ENCODE peak calls at places on chromosomes 1 and 21, in six cellular contexts. L is mesendoderm, D is H9, W is IMR-90, Y is mesenchymal stem cell, C is neuronal stem cell. H is an unnamed sample.

GRCh38 chr1:15757575-15758401 is 807 bp upstream of the FBLIM1 start:
- DNase-seq in L (peak), D (peak), W (peak), Y (peak), C (no peak), H (peak)

GRCh38 chr1:16374266-16374665 is 7.2 kb downstream of the SZRD1 start:
- DNase-seq in L (no peak), D (no peak), W (no peak), Y (peak), C (no peak), H (no peak)

GRCh38 chr21:20729376-20729775 is 268.8 kb upstream of the NCAM2 start:
- DNase-seq in L (no peak), D (no peak), W (no peak), Y (no peak), C (no peak), H (no peak)

GRCh38 chr1:234427950-234428646 is 50.9 kb downstream of the TARBP1 start:
- DNase-seq in L (no peak), D (no peak), W (no peak), Y (no peak), C (no peak), H (no peak)

GRCh38 chr1:45501502-45501859 is 1.4 kb downstream of the MMACHC start:
- DNase-seq in L (no peak), D (no peak), W (no peak), Y (no peak), C (no peak), H (no peak)

GRCh38 chr21:29025328-29025713 is 853 bp downstream of the USP16 start:
- DNase-seq in L (peak), D (no peak), W (peak), Y (peak), C (no peak), H (no peak)

GRCh38 chr1:41379741-41380130 is 18.5 kb downstream of the FOXO6 start:
- DNase-seq in L (no peak), D (no peak), W (no peak), Y (no peak), C (no peak), H (no peak)

GRCh38 chr1:155181371-155182051 is 7.9 kb downstream of the TRIM46 start:
- DNase-seq in L (no peak), D (no peak), W (no peak), Y (no peak), C (no peak), H (no peak)

GRCh38 chr1:31627930-31628421 is 10.5 kb downstream of the HCRTR1 start:
- DNase-seq in L (no peak), D (no peak), W (no peak), Y (no peak), C (no peak), H (no peak)

GRCh38 chr1:233700338-233700737 is 86.4 kb downstream of the KCNK1 start:
- DNase-seq in L (no peak), D (no peak), W (no peak), Y (no peak), C (no peak), H (no peak)

GRCh38 chr1:19344372-19344810 is 32.3 kb downstream of the SLC66A1 start:
- DNase-seq in L (peak), D (peak), W (peak), Y (peak), C (peak), H (peak)

GRCh38 chr1:1206376-1207253 is at the start of gene TNFRSF18:
- DNase-seq in L (peak), D (peak), W (no peak), Y (no peak), C (peak), H (no peak)

GRCh38 chr1:239185245-239185619 is 201.1 kb upstream of the CHRM3 start:
- DNase-seq in L (no peak), D (no peak), W (no peak), Y (no peak), C (no peak), H (no peak)

GRCh38 chr1:7912743-7913557 is 27.7 kb downstream of the TNFRSF9 start:
- DNase-seq in L (peak), D (peak), W (no peak), Y (no peak), C (no peak), H (no peak)

GRCh38 chr1:214615111-214615510 is 12.1 kb downstream of the CENPF start:
- DNase-seq in L (no peak), D (no peak), W (peak), Y (no peak), C (no peak), H (no peak)

DNA sequence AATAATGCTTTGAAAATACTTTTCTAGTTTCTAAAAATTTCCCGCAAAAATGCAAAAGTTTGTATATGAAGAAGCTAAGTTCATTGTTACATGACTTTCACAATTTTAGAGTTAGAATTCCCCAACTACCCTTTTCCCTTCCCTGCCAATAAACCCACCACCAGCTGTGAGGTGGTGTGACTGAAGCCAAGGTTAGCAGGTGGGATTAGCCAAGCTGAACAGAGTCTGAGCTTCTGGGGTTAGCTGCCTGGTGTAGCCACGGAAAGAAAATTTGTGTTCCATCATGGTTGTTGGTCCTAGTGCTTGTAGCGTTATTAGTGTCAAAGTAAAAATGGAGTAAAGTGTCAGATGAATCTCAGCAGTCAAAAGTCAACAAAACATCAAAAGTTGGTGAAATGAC is 110.9 kb downstream of the ASTN1 start:
- DNase-seq in L (no peak), D (no peak), W (no peak), Y (no peak), C (no peak), H (no peak)
- H2BK15ac ChIP-seq in L (no peak), D (no peak), W (no peak), Y (no peak), C (no peak), H (no peak)

GRCh38 chr1:32885691-32886011 is 640 bp upstream of the HPCA start:
- DNase-seq in L (no peak), D (no peak), W (no peak), Y (no peak), C (no peak), H (no peak)
- H2BK15ac ChIP-seq in L (no peak), D (no peak), W (no peak), Y (no peak), C (no peak), H (no peak)

DNA sequence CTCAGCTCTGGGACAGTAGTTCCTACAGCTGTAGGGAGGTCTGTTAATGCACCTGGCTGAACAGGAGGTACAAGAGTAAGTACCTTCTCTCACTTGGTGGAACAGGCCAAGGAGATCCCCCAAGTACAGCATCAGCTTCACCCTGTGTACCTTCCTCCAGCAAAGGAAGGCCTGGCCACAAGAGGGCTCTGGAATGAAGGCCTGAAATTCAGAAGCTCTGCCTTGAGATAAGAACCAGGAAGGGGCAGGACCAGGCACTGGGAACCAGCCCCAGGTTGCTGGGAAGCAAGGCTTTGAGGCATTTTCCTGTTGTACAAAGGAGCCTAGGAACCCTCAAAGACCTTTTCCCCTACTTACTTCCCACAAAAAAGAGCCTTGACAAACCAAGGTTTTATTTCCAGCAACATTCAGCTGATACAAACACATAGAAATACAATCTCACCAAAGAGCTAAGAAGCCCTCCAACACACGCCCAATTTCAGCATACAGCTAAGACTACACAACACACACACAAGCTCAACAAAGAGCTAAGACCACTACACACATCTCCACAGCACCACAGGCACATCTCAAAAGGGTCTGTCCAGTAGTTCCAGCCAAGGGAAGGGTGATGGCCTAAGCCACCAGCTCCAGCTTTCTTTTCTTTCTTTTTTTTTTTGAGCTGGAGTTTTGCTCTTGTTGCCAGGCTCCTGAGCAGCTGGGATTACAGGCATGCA is 23.5 kb downstream of the F11R start:
- DNase-seq in L (peak), D (peak), W (peak), Y (peak), C (no peak), H (no peak)
- H2BK15ac ChIP-seq in L (no peak), D (no peak), W (no peak), Y (no peak), C (no peak), H (no peak)

GRCh38 chr1:57381871-57382270 is 42.0 kb downstream of the DAB1 start:
- DNase-seq in L (peak), D (no peak), W (no peak), Y (no peak), C (no peak), H (no peak)
- H2BK15ac ChIP-seq in L (no peak), D (no peak), W (no peak), Y (no peak), C (no peak), H (no peak)